ENCODE peak calls at places on chromosomes 12 and 14, in eight cellular contexts. One of them, this sample, is unnamed.

GRCh38 chr12:86613306-86613705 is 357.1 kb upstream of the MGAT4C start:
- DNase-seq in body of pancreas: no peak
- DNase-seq in A549: no peak
- DNase-seq in mucosa of descending colon: no peak
- DNase-seq in lung: no peak
- DNase-seq in aorta: no peak
- DNase-seq in gastrocnemius medialis: no peak
- DNase-seq in psoas muscle: no peak
- DNase-seq in this sample: no peak

GRCh38 chr14:63050694-63051093 is 5.4 kb upstream of the KCNH5 start:
- DNase-seq in body of pancreas: no peak
- DNase-seq in A549: no peak
- DNase-seq in mucosa of descending colon: no peak
- DNase-seq in lung: no peak
- DNase-seq in aorta: no peak
- DNase-seq in gastrocnemius medialis: no peak
- DNase-seq in psoas muscle: no peak
- DNase-seq in this sample: no peak

GRCh38 chr14:100588671-100589070 is 1.5 kb upstream of the BEGAIN start:
- DNase-seq in body of pancreas: no peak
- DNase-seq in A549: no peak
- DNase-seq in mucosa of descending colon: no peak
- DNase-seq in lung: no peak
- DNase-seq in aorta: no peak
- DNase-seq in gastrocnemius medialis: no peak
- DNase-seq in psoas muscle: peak; percentile 15
- DNase-seq in this sample: no peak

GRCh38 chr14:35909675-35910074 is 83.5 kb downstream of the BRMS1L start:
- DNase-seq in body of pancreas: no peak
- DNase-seq in A549: no peak
- DNase-seq in mucosa of descending colon: no peak
- DNase-seq in lung: no peak
- DNase-seq in aorta: no peak
- DNase-seq in gastrocnemius medialis: no peak
- DNase-seq in psoas muscle: no peak
- DNase-seq in this sample: peak; percentile 28

GRCh38 chr12:110780448-110780847 is 37.8 kb upstream of the PPP1CC start:
- DNase-seq in body of pancreas: no peak
- DNase-seq in A549: no peak
- DNase-seq in mucosa of descending colon: no peak
- DNase-seq in lung: no peak
- DNase-seq in aorta: no peak
- DNase-seq in gastrocnemius medialis: no peak
- DNase-seq in psoas muscle: no peak
- DNase-seq in this sample: no peak

GRCh38 chr14:65470404-65470880 is 57.9 kb downstream of the FUT8 start:
- DNase-seq in body of pancreas: no peak
- DNase-seq in A549: no peak
- DNase-seq in mucosa of descending colon: no peak
- DNase-seq in lung: no peak
- DNase-seq in aorta: no peak
- DNase-seq in gastrocnemius medialis: no peak
- DNase-seq in psoas muscle: no peak
- DNase-seq in this sample: no peak

GRCh38 chr12:110514363-110514762 is 12.2 kb downstream of the RAD9B start:
- DNase-seq in body of pancreas: no peak
- DNase-seq in A549: no peak
- DNase-seq in mucosa of descending colon: no peak
- DNase-seq in lung: no peak
- DNase-seq in aorta: no peak
- DNase-seq in gastrocnemius medialis: no peak
- DNase-seq in psoas muscle: no peak
- DNase-seq in this sample: no peak

GRCh38 chr14:37864861-37865718 is 269.7 kb downstream of the TTC6 start:
- DNase-seq in body of pancreas: no peak
- DNase-seq in A549: no peak
- DNase-seq in mucosa of descending colon: no peak
- DNase-seq in lung: no peak
- DNase-seq in aorta: no peak
- DNase-seq in gastrocnemius medialis: no peak
- DNase-seq in psoas muscle: no peak
- DNase-seq in this sample: no peak

GRCh38 chr12:4285070-4285469 is 11.5 kb downstream of the CCND2 start:
- DNase-seq in body of pancreas: no peak
- DNase-seq in A549: no peak
- DNase-seq in mucosa of descending colon: no peak
- DNase-seq in lung: no peak
- DNase-seq in aorta: no peak
- DNase-seq in gastrocnemius medialis: no peak
- DNase-seq in psoas muscle: no peak
- DNase-seq in this sample: no peak

GRCh38 chr12:128801879-128802391 is 21.8 kb downstream of the SLC15A4 start:
- DNase-seq in body of pancreas: peak; percentile 2
- DNase-seq in A549: no peak
- DNase-seq in mucosa of descending colon: no peak
- DNase-seq in lung: no peak
- DNase-seq in aorta: no peak
- DNase-seq in gastrocnemius medialis: peak; percentile 56
- DNase-seq in psoas muscle: peak; percentile 56
- DNase-seq in this sample: no peak

GRCh38 chr12:61095131-61095530 is 1165.1 kb upstream of the USP15 start:
- DNase-seq in body of pancreas: no peak
- DNase-seq in A549: no peak
- DNase-seq in mucosa of descending colon: no peak
- DNase-seq in lung: no peak
- DNase-seq in aorta: no peak
- DNase-seq in gastrocnemius medialis: no peak
- DNase-seq in psoas muscle: no peak
- DNase-seq in this sample: no peak

GRCh38 chr14:35285168-35285990 is 6.8 kb upstream of the PSMA6 start:
- DNase-seq in body of pancreas: no peak
- DNase-seq in A549: no peak
- DNase-seq in mucosa of descending colon: no peak
- DNase-seq in lung: no peak
- DNase-seq in aorta: no peak
- DNase-seq in gastrocnemius medialis: no peak
- DNase-seq in psoas muscle: no peak
- DNase-seq in this sample: no peak

GRCh38 chr12:15608406-15608805 is 180.8 kb downstream of the EPS8 start:
- DNase-seq in body of pancreas: no peak
- DNase-seq in A549: no peak
- DNase-seq in mucosa of descending colon: no peak
- DNase-seq in lung: no peak
- DNase-seq in aorta: no peak
- DNase-seq in gastrocnemius medialis: no peak
- DNase-seq in psoas muscle: no peak
- DNase-seq in this sample: no peak

GRCh38 chr12:89370850-89371249 is 18.5 kb upstream of the DUSP6 start:
- DNase-seq in body of pancreas: no peak
- DNase-seq in A549: no peak
- DNase-seq in mucosa of descending colon: no peak
- DNase-seq in lung: no peak
- DNase-seq in aorta: no peak
- DNase-seq in gastrocnemius medialis: no peak
- DNase-seq in psoas muscle: no peak
- DNase-seq in this sample: no peak

GRCh38 chr12:53299454-53300180 is at the start of gene MYG1:
- DNase-seq in body of pancreas: peak; percentile 90
- DNase-seq in A549: peak; percentile 85
- DNase-seq in mucosa of descending colon: peak; percentile 95
- DNase-seq in lung: peak; percentile 90
- DNase-seq in aorta: peak; percentile 94
- DNase-seq in gastrocnemius medialis: peak; percentile 63
- DNase-seq in psoas muscle: peak; percentile 93
- DNase-seq in this sample: peak; percentile 92

GRCh38 chr12:69534389-69534822 is 50.9 kb upstream of the CCT2 start:
- DNase-seq in body of pancreas: peak; percentile 31
- DNase-seq in A549: peak; percentile 30
- DNase-seq in mucosa of descending colon: no peak
- DNase-seq in lung: peak; percentile 80
- DNase-seq in aorta: peak; percentile 82
- DNase-seq in gastrocnemius medialis: peak; percentile 10
- DNase-seq in psoas muscle: peak; percentile 39
- DNase-seq in this sample: peak; percentile 48

GRCh38 chr12:269216-269615 is 6.6 kb upstream of the SLC6A13 start:
- DNase-seq in body of pancreas: no peak
- DNase-seq in A549: no peak
- DNase-seq in mucosa of descending colon: no peak
- DNase-seq in lung: no peak
- DNase-seq in aorta: no peak
- DNase-seq in gastrocnemius medialis: no peak
- DNase-seq in psoas muscle: no peak
- DNase-seq in this sample: no peak

GRCh38 chr14:68770553-68771286 is 22.1 kb downstream of the ZFP36L1 start:
- DNase-seq in body of pancreas: no peak
- DNase-seq in A549: no peak
- DNase-seq in mucosa of descending colon: no peak
- DNase-seq in lung: no peak
- DNase-seq in aorta: peak; percentile 35
- DNase-seq in gastrocnemius medialis: no peak
- DNase-seq in psoas muscle: peak; percentile 20
- DNase-seq in this sample: no peak

DNA sequence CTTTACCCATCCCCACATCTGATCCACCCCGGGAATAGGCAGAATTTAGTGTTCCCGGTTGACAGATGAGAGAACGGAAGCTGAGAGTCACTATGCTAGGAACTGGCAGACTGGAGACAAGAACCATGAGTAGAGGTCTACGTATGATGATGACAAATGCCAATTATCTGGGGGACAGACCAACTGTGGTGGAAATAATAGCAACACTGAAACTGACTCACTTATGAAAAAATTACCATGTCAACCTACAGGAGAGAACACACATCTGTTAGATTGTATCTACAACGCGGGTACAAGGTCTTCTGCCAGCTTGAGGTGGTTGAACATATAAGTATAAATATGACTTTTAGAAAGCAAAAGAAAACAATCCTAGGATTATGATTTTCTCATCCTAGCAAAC is 15.4 kb upstream of the SELPLG start:
- DNase-seq in body of pancreas: no peak
- DNase-seq in A549: no peak
- DNase-seq in mucosa of descending colon: no peak
- DNase-seq in lung: no peak
- DNase-seq in aorta: no peak
- DNase-seq in gastrocnemius medialis: no peak
- DNase-seq in psoas muscle: no peak
- DNase-seq in this sample: no peak
- H3K4me1 ChIP-seq in body of pancreas: peaks cover 14% of the 10 kb centered on the region
- H3K4me1 ChIP-seq in A549: peaks cover 34% of the 10 kb centered on the region
- H3K4me1 ChIP-seq in mucosa of descending colon: peaks cover 4% of the 10 kb centered on the region
- H3K4me1 ChIP-seq in lung: peaks cover 22% of the 10 kb centered on the region
- H3K4me1 ChIP-seq in aorta: peaks cover 4% of the 10 kb centered on the region
- H3K4me1 ChIP-seq in gastrocnemius medialis: peaks cover 3% of the 10 kb centered on the region
- H3K4me1 ChIP-seq in psoas muscle: peaks cover 7% of the 10 kb centered on the region
- H3K4me1 ChIP-seq in this sample: no peaks in the 10 kb centered on the region

GRCh38 chr14:59317782-59318505 is 129.5 kb downstream of the DAAM1 start:
- DNase-seq in body of pancreas: no peak
- DNase-seq in A549: no peak
- DNase-seq in mucosa of descending colon: no peak
- DNase-seq in lung: no peak
- DNase-seq in aorta: no peak
- DNase-seq in gastrocnemius medialis: no peak
- DNase-seq in psoas muscle: no peak
- DNase-seq in this sample: no peak
- H3K4me1 ChIP-seq in body of pancreas: peaks cover 9% of the 10 kb centered on the region
- H3K4me1 ChIP-seq in A549: peaks cover 30% of the 10 kb centered on the region
- H3K4me1 ChIP-seq in mucosa of descending colon: no peaks in the 10 kb centered on the region
- H3K4me1 ChIP-seq in lung: peaks cover 4% of the 10 kb centered on the region
- H3K4me1 ChIP-seq in aorta: peaks cover 26% of the 10 kb centered on the region
- H3K4me1 ChIP-seq in gastrocnemius medialis: peaks cover 18% of the 10 kb centered on the region
- H3K4me1 ChIP-seq in psoas muscle: peaks cover 18% of the 10 kb centered on the region
- H3K4me1 ChIP-seq in this sample: no peaks in the 10 kb centered on the region

DNA sequence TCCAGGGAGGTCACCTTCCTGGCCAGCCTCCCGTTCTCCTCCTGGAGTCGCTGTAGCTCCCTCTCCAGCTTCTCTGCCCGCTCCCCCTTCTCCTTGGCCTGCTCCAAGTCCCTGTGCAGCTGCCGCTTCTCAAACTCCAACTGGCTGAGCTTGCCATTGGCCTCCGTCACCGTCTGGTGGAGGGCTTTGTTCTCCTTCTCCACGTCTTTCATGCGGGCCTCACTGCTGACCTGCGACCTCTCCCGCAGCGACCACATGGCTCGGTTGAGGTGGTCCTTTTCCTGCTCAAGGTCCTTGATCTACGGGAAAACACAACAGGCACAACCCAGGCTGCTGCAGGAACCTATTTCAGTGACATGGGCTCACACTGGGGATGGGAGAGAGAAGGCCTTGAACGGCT is 69.3 kb upstream of the GPR68 start:
- DNase-seq in body of pancreas: no peak
- DNase-seq in A549: no peak
- DNase-seq in mucosa of descending colon: peak; percentile 40
- DNase-seq in lung: no peak
- DNase-seq in aorta: no peak
- DNase-seq in gastrocnemius medialis: no peak
- DNase-seq in psoas muscle: no peak
- DNase-seq in this sample: no peak
- H3K4me1 ChIP-seq in body of pancreas: peaks cover 12% of the 10 kb centered on the region
- H3K4me1 ChIP-seq in A549: no peaks in the 10 kb centered on the region
- H3K4me1 ChIP-seq in mucosa of descending colon: peaks cover 29% of the 10 kb centered on the region
- H3K4me1 ChIP-seq in lung: peaks cover 16% of the 10 kb centered on the region
- H3K4me1 ChIP-seq in aorta: no peaks in the 10 kb centered on the region
- H3K4me1 ChIP-seq in gastrocnemius medialis: no peaks in the 10 kb centered on the region
- H3K4me1 ChIP-seq in psoas muscle: no peaks in the 10 kb centered on the region
- H3K4me1 ChIP-seq in this sample: peaks cover 14% of the 10 kb centered on the region

DNA sequence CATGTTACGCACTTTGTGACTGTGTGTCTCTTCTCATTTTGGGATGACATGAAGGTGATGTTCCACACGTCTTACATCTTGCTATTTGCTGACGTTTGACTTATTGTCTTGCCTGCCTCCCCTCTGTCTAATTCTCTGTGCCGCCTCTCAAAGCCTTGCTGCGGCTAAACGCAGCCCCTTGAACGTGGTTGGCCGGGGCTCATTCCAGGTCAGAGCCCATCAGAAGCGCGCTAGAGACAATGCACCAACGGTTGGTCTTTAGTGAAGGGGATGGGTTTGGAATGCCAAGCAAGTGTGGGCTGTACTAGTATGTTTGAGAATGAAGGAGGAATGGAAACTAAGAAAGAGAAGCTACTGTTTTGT is 45.0 kb downstream of the WDR20 start:
- DNase-seq in body of pancreas: no peak
- DNase-seq in A549: no peak
- DNase-seq in mucosa of descending colon: no peak
- DNase-seq in lung: no peak
- DNase-seq in aorta: no peak
- DNase-seq in gastrocnemius medialis: no peak
- DNase-seq in psoas muscle: no peak
- DNase-seq in this sample: no peak
- H3K4me1 ChIP-seq in body of pancreas: peaks cover 45% of the 10 kb centered on the region
- H3K4me1 ChIP-seq in A549: peaks cover 66% of the 10 kb centered on the region
- H3K4me1 ChIP-seq in mucosa of descending colon: no peaks in the 10 kb centered on the region
- H3K4me1 ChIP-seq in lung: peaks cover 16% of the 10 kb centered on the region
- H3K4me1 ChIP-seq in aorta: peaks cover 6% of the 10 kb centered on the region
- H3K4me1 ChIP-seq in gastrocnemius medialis: peaks cover 74% of the 10 kb centered on the region
- H3K4me1 ChIP-seq in psoas muscle: peaks cover 85% of the 10 kb centered on the region
- H3K4me1 ChIP-seq in this sample: no peaks in the 10 kb centered on the region

GRCh38 chr14:73744175-73744867 is 30.1 kb upstream of the PNMA1 start:
- DNase-seq in body of pancreas: no peak
- DNase-seq in A549: no peak
- DNase-seq in mucosa of descending colon: peak; percentile 51
- DNase-seq in lung: no peak
- DNase-seq in aorta: no peak
- DNase-seq in gastrocnemius medialis: no peak
- DNase-seq in psoas muscle: no peak
- DNase-seq in this sample: no peak
- H3K4me1 ChIP-seq in body of pancreas: peaks cover 79% of the 10 kb centered on the region
- H3K4me1 ChIP-seq in A549: peaks cover 80% of the 10 kb centered on the region
- H3K4me1 ChIP-seq in mucosa of descending colon: peaks cover 98% of the 10 kb centered on the region
- H3K4me1 ChIP-seq in lung: peaks cover 74% of the 10 kb centered on the region
- H3K4me1 ChIP-seq in aorta: no peaks in the 10 kb centered on the region
- H3K4me1 ChIP-seq in gastrocnemius medialis: peaks cover 100% of the 10 kb centered on the region
- H3K4me1 ChIP-seq in psoas muscle: peaks cover 96% of the 10 kb centered on the region
- H3K4me1 ChIP-seq in this sample: peaks cover 79% of the 10 kb centered on the region

GRCh38 chr12:54389139-54389508 is 4.6 kb upstream of the ZNF385A start:
- DNase-seq in body of pancreas: no peak
- DNase-seq in A549: no peak
- DNase-seq in mucosa of descending colon: no peak
- DNase-seq in lung: no peak
- DNase-seq in aorta: no peak
- DNase-seq in gastrocnemius medialis: no peak
- DNase-seq in psoas muscle: peak; percentile 38
- DNase-seq in this sample: no peak
- H3K4me1 ChIP-seq in body of pancreas: no peaks in the 10 kb centered on the region
- H3K4me1 ChIP-seq in A549: peaks cover 21% of the 10 kb centered on the region
- H3K4me1 ChIP-seq in mucosa of descending colon: peaks cover 6% of the 10 kb centered on the region
- H3K4me1 ChIP-seq in lung: peaks cover 1% of the 10 kb centered on the region
- H3K4me1 ChIP-seq in aorta: no peaks in the 10 kb centered on the region
- H3K4me1 ChIP-seq in gastrocnemius medialis: peaks cover 34% of the 10 kb centered on the region
- H3K4me1 ChIP-seq in psoas muscle: peaks cover 13% of the 10 kb centered on the region
- H3K4me1 ChIP-seq in this sample: no peaks in the 10 kb centered on the region